ENCODE peak calls at places on chromosomes 2 and 18, in four cellular contexts. One of them, this sample, is unnamed. For H3K36me3 and H3K4me1, the result is how much of the 10 kb centered on the place peaks cover.

GRCh38 chr2:33719067-33719466 is 120.0 kb upstream of the FAM98A start:
- DNase-seq in CD8-positive, alpha-beta T cell: no peak
- DNase-seq in fibroblast of lung: no peak
- DNase-seq in SK-N-SH: no peak
- DNase-seq in this sample: no peak

GRCh38 chr2:238251986-238252385 is 12.1 kb upstream of the HES6 start:
- DNase-seq in CD8-positive, alpha-beta T cell: no peak
- DNase-seq in SK-N-SH: no peak
- DNase-seq in fibroblast of lung: no peak
- DNase-seq in this sample: no peak

GRCh38 chr2:95158891-95159619 is 593 bp downstream of the ZNF514 start:
- DNase-seq in SK-N-SH: peak
- DNase-seq in fibroblast of lung: peak
- DNase-seq in CD8-positive, alpha-beta T cell: no peak
- DNase-seq in this sample: peak

GRCh38 chr18:14746897-14747296 is 1.1 kb upstream of the ANKRD30B start:
- DNase-seq in fibroblast of lung: no peak
- DNase-seq in SK-N-SH: no peak
- DNase-seq in CD8-positive, alpha-beta T cell: no peak
- DNase-seq in this sample: no peak

GRCh38 chr2:241579281-241579680 is 20.7 kb downstream of the BOK start:
- DNase-seq in fibroblast of lung: no peak
- DNase-seq in CD8-positive, alpha-beta T cell: no peak
- DNase-seq in SK-N-SH: no peak
- DNase-seq in this sample: no peak

GRCh38 chr18:58549814-58550339 is 79.0 kb downstream of the ALPK2 start:
- DNase-seq in SK-N-SH: no peak
- DNase-seq in fibroblast of lung: no peak
- DNase-seq in CD8-positive, alpha-beta T cell: no peak
- DNase-seq in this sample: peak

GRCh38 chr2:52934354-52934898 is 833.2 kb upstream of the CHAC2 start:
- DNase-seq in CD8-positive, alpha-beta T cell: no peak
- DNase-seq in SK-N-SH: no peak
- DNase-seq in fibroblast of lung: peak
- DNase-seq in this sample: peak

GRCh38 chr18:58095251-58095650 is 51.2 kb downstream of the NEDD4L start:
- DNase-seq in CD8-positive, alpha-beta T cell: no peak
- DNase-seq in fibroblast of lung: no peak
- DNase-seq in SK-N-SH: no peak
- DNase-seq in this sample: no peak

GRCh38 chr2:39660612-39661196 is 5.0 kb upstream of the TMEM178A start:
- DNase-seq in fibroblast of lung: peak
- DNase-seq in SK-N-SH: no peak
- DNase-seq in CD8-positive, alpha-beta T cell: no peak
- DNase-seq in this sample: no peak

GRCh38 chr2:227339098-227339599 is 14.1 kb downstream of the MFF start:
- DNase-seq in SK-N-SH: no peak
- DNase-seq in fibroblast of lung: no peak
- DNase-seq in CD8-positive, alpha-beta T cell: no peak
- DNase-seq in this sample: peak

GRCh38 chr2:176126929-176127768 is 2.4 kb upstream of the HOXD8 start:
- DNase-seq in SK-N-SH: peak
- DNase-seq in CD8-positive, alpha-beta T cell: peak
- DNase-seq in fibroblast of lung: peak
- DNase-seq in this sample: peak

GRCh38 chr2:196453613-196454047 is 185.9 kb upstream of the CCDC150 start:
- DNase-seq in fibroblast of lung: peak
- DNase-seq in SK-N-SH: peak
- DNase-seq in CD8-positive, alpha-beta T cell: no peak
- DNase-seq in this sample: peak

GRCh38 chr2:215530191-215530968 is 94.5 kb upstream of the FN1 start:
- DNase-seq in SK-N-SH: no peak
- DNase-seq in fibroblast of lung: peak
- DNase-seq in CD8-positive, alpha-beta T cell: no peak
- DNase-seq in this sample: no peak

GRCh38 chr2:148812306-148812705 is 62.7 kb upstream of the KIF5C start:
- DNase-seq in SK-N-SH: peak
- DNase-seq in CD8-positive, alpha-beta T cell: no peak
- DNase-seq in fibroblast of lung: peak
- DNase-seq in this sample: no peak

GRCh38 chr2:174662459-174662858 is 64.9 kb upstream of the WIPF1 start:
- DNase-seq in CD8-positive, alpha-beta T cell: no peak
- DNase-seq in SK-N-SH: no peak
- DNase-seq in fibroblast of lung: peak
- DNase-seq in this sample: no peak

GRCh38 chr18:24161304-24161703 is 22.4 kb downstream of the CABYR start:
- DNase-seq in fibroblast of lung: no peak
- DNase-seq in SK-N-SH: no peak
- DNase-seq in CD8-positive, alpha-beta T cell: no peak
- DNase-seq in this sample: no peak
- H3K36me3 ChIP-seq in fibroblast of lung: under half
- H3K36me3 ChIP-seq in SK-N-SH: half or more
- H3K36me3 ChIP-seq in CD8-positive, alpha-beta T cell: under half
- H3K36me3 ChIP-seq in this sample: under half

DNA sequence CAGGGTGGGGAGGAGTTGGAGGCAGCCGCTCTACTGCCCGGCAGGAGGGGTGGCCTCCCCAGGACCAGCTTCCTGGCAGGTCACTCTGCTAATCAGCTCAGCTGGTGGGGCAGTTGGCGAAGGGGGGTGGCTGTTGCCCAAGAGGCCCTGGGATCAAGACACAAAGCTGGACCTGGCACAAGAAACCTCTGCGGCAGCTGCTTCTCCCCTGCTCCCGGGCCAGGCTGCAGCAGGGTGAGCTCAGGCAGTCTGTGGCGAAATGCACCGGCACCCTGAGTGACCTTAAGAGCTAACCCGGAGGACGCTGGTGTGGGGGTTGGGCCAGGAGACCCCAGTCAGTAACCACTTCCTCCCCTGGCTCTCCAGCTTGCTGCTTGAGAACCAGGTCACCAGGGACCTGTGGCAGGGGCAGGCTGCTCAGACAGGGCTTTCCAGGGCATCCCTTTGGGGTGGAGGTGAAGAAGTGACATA is 31.1 kb downstream of the TOGARAM2 start:
- DNase-seq in CD8-positive, alpha-beta T cell: peak
- DNase-seq in fibroblast of lung: no peak
- DNase-seq in SK-N-SH: peak
- DNase-seq in this sample: no peak
- H3K4me1 ChIP-seq in CD8-positive, alpha-beta T cell: half or more
- H3K4me1 ChIP-seq in fibroblast of lung: under half
- H3K4me1 ChIP-seq in SK-N-SH: under half
- H3K4me1 ChIP-seq in this sample: under half

GRCh38 chr2:7730990-7731389 is 813.8 kb downstream of the RNF144A start:
- DNase-seq in CD8-positive, alpha-beta T cell: no peak
- DNase-seq in fibroblast of lung: no peak
- DNase-seq in SK-N-SH: no peak
- DNase-seq in this sample: no peak
- H3K36me3 ChIP-seq in CD8-positive, alpha-beta T cell: under half
- H3K36me3 ChIP-seq in fibroblast of lung: under half
- H3K36me3 ChIP-seq in SK-N-SH: under half
- H3K36me3 ChIP-seq in this sample: under half

GRCh38 chr18:22176622-22177495 is 7.5 kb downstream of the GATA6 start:
- DNase-seq in SK-N-SH: no peak
- DNase-seq in CD8-positive, alpha-beta T cell: no peak
- DNase-seq in fibroblast of lung: no peak
- DNase-seq in this sample: peak

GRCh38 chr18:22176282-22176621 is 6.9 kb downstream of the GATA6 start:
- DNase-seq in SK-N-SH: no peak
- DNase-seq in CD8-positive, alpha-beta T cell: no peak
- DNase-seq in fibroblast of lung: no peak
- DNase-seq in this sample: no peak

GRCh38 chr18:22179631-22180030 is 10.2 kb downstream of the GATA6 start:
- DNase-seq in fibroblast of lung: no peak
- DNase-seq in SK-N-SH: no peak
- DNase-seq in CD8-positive, alpha-beta T cell: no peak
- DNase-seq in this sample: no peak

GRCh38 chr18:22179174-22179573 is 9.8 kb downstream of the GATA6 start:
- DNase-seq in CD8-positive, alpha-beta T cell: no peak
- DNase-seq in fibroblast of lung: no peak
- DNase-seq in SK-N-SH: no peak
- DNase-seq in this sample: peak

GRCh38 chr18:22177496-22177866 is 8.1 kb downstream of the GATA6 start:
- DNase-seq in CD8-positive, alpha-beta T cell: no peak
- DNase-seq in SK-N-SH: no peak
- DNase-seq in fibroblast of lung: no peak
- DNase-seq in this sample: no peak
- H3K4me1 ChIP-seq in CD8-positive, alpha-beta T cell: under half
- H3K4me1 ChIP-seq in SK-N-SH: under half
- H3K4me1 ChIP-seq in fibroblast of lung: under half
- H3K4me1 ChIP-seq in this sample: under half

GRCh38 chr18:379665-380356 is 112.0 kb upstream of the THOC1 start:
- DNase-seq in fibroblast of lung: peak
- DNase-seq in CD8-positive, alpha-beta T cell: no peak
- DNase-seq in SK-N-SH: no peak
- DNase-seq in this sample: no peak
- H3K36me3 ChIP-seq in fibroblast of lung: under half
- H3K36me3 ChIP-seq in CD8-positive, alpha-beta T cell: under half
- H3K36me3 ChIP-seq in SK-N-SH: under half
- H3K36me3 ChIP-seq in this sample: under half

This sample was measured in hepatocyte.